ENCODE peak calls at places on chromosomes 16 and 17, in nine cellular contexts. One of them, this sample, is unnamed. For H3K4me1, the result is how much of the 10 kb centered on the place peaks cover.

GRCh38 chr17:29549169-29549935 is 17.5 kb downstream of the ABHD15 start:
- DNase-seq in A673: peak
- DNase-seq in heart left ventricle: no peak
- DNase-seq in tibial nerve: no peak
- DNase-seq in ovary: no peak
- DNase-seq in lung: no peak
- DNase-seq in thoracic aorta: no peak
- DNase-seq in aorta: no peak
- DNase-seq in heart right ventricle: no peak
- DNase-seq in this sample: peak

GRCh38 chr16:27429981-27430441 is 28.0 kb downstream of the IL21R start:
- DNase-seq in A673: no peak
- DNase-seq in heart left ventricle: no peak
- DNase-seq in tibial nerve: no peak
- DNase-seq in ovary: peak
- DNase-seq in lung: peak
- DNase-seq in thoracic aorta: no peak
- DNase-seq in aorta: no peak
- DNase-seq in heart right ventricle: no peak
- DNase-seq in this sample: no peak

GRCh38 chr17:81241648-81242420 is 2.7 kb downstream of the NDUFAF8 start:
- DNase-seq in A673: peak
- DNase-seq in heart left ventricle: no peak
- DNase-seq in tibial nerve: no peak
- DNase-seq in ovary: peak
- DNase-seq in lung: peak
- DNase-seq in thoracic aorta: no peak
- DNase-seq in aorta: no peak
- DNase-seq in heart right ventricle: peak
- DNase-seq in this sample: peak

GRCh38 chr17:2906907-2907306 is 110.7 kb downstream of the RAP1GAP2 start:
- DNase-seq in A673: no peak
- DNase-seq in heart left ventricle: no peak
- DNase-seq in tibial nerve: no peak
- DNase-seq in ovary: no peak
- DNase-seq in lung: no peak
- DNase-seq in thoracic aorta: no peak
- DNase-seq in aorta: no peak
- DNase-seq in heart right ventricle: no peak
- DNase-seq in this sample: no peak

GRCh38 chr16:73202176-73202729 is 154.3 kb upstream of the ZFHX3 start:
- DNase-seq in A673: no peak
- DNase-seq in heart left ventricle: peak
- DNase-seq in tibial nerve: no peak
- DNase-seq in ovary: no peak
- DNase-seq in lung: no peak
- DNase-seq in thoracic aorta: no peak
- DNase-seq in aorta: no peak
- DNase-seq in heart right ventricle: no peak
- DNase-seq in this sample: no peak

GRCh38 chr17:59410049-59410437 is 78.6 kb downstream of the YPEL2 start:
- DNase-seq in A673: no peak
- DNase-seq in heart left ventricle: no peak
- DNase-seq in tibial nerve: no peak
- DNase-seq in ovary: no peak
- DNase-seq in lung: no peak
- DNase-seq in thoracic aorta: no peak
- DNase-seq in aorta: no peak
- DNase-seq in heart right ventricle: no peak
- DNase-seq in this sample: no peak

GRCh38 chr17:7615265-7615747 is 609 bp upstream of the FXR2 start:
- DNase-seq in A673: no peak
- DNase-seq in heart left ventricle: no peak
- DNase-seq in tibial nerve: no peak
- DNase-seq in ovary: no peak
- DNase-seq in lung: no peak
- DNase-seq in thoracic aorta: no peak
- DNase-seq in aorta: no peak
- DNase-seq in heart right ventricle: no peak
- DNase-seq in this sample: no peak

GRCh38 chr16:69563605-69564580 is 1.9 kb upstream of the NFAT5 start:
- DNase-seq in A673: peak
- DNase-seq in heart left ventricle: no peak
- DNase-seq in tibial nerve: no peak
- DNase-seq in ovary: no peak
- DNase-seq in lung: no peak
- DNase-seq in thoracic aorta: no peak
- DNase-seq in aorta: no peak
- DNase-seq in heart right ventricle: no peak
- DNase-seq in this sample: peak

GRCh38 chr17:36934759-36935630 is 2.3 kb upstream of the LHX1 start:
- DNase-seq in A673: no peak
- DNase-seq in heart left ventricle: no peak
- DNase-seq in tibial nerve: no peak
- DNase-seq in ovary: no peak
- DNase-seq in lung: no peak
- DNase-seq in thoracic aorta: no peak
- DNase-seq in aorta: no peak
- DNase-seq in heart right ventricle: no peak
- DNase-seq in this sample: no peak

GRCh38 chr16:75264999-75265910 is 13.8 kb upstream of the BCAR1 start:
- DNase-seq in A673: no peak
- DNase-seq in heart left ventricle: peak
- DNase-seq in tibial nerve: no peak
- DNase-seq in ovary: peak
- DNase-seq in lung: no peak
- DNase-seq in thoracic aorta: no peak
- DNase-seq in aorta: peak
- DNase-seq in heart right ventricle: peak
- DNase-seq in this sample: peak

GRCh38 chr17:8941520-8941919 is 24.0 kb downstream of the PIK3R5 start:
- DNase-seq in A673: no peak
- DNase-seq in heart left ventricle: no peak
- DNase-seq in tibial nerve: no peak
- DNase-seq in ovary: no peak
- DNase-seq in lung: no peak
- DNase-seq in thoracic aorta: no peak
- DNase-seq in aorta: no peak
- DNase-seq in heart right ventricle: no peak
- DNase-seq in this sample: no peak

GRCh38 chr16:87931504-87931903 is 4.8 kb downstream of the CA5A start:
- DNase-seq in A673: no peak
- DNase-seq in heart left ventricle: no peak
- DNase-seq in tibial nerve: no peak
- DNase-seq in ovary: peak
- DNase-seq in lung: no peak
- DNase-seq in thoracic aorta: no peak
- DNase-seq in aorta: no peak
- DNase-seq in heart right ventricle: no peak
- DNase-seq in this sample: no peak
- H3K27ac ChIP-seq in A673: no peak
- H3K27ac ChIP-seq in heart left ventricle: no peak
- H3K27ac ChIP-seq in tibial nerve: no peak
- H3K27ac ChIP-seq in ovary: no peak
- H3K27ac ChIP-seq in lung: no peak
- H3K27ac ChIP-seq in thoracic aorta: no peak
- H3K27ac ChIP-seq in aorta: no peak
- H3K27ac ChIP-seq in heart right ventricle: no peak
- H3K27ac ChIP-seq in this sample: no peak

GRCh38 chr17:33929181-33929724 is 325.8 kb upstream of the CCL2 start:
- DNase-seq in A673: peak
- DNase-seq in heart left ventricle: no peak
- DNase-seq in tibial nerve: no peak
- DNase-seq in ovary: no peak
- DNase-seq in lung: no peak
- DNase-seq in thoracic aorta: no peak
- DNase-seq in aorta: no peak
- DNase-seq in heart right ventricle: no peak
- DNase-seq in this sample: no peak
- H3K4me1 ChIP-seq in A673: under half
- H3K4me1 ChIP-seq in heart left ventricle: under half
- H3K4me1 ChIP-seq in tibial nerve: under half
- H3K4me1 ChIP-seq in ovary: under half
- H3K4me1 ChIP-seq in lung: under half
- H3K4me1 ChIP-seq in thoracic aorta: under half
- H3K4me1 ChIP-seq in aorta: under half
- H3K4me1 ChIP-seq in heart right ventricle: under half
- H3K4me1 ChIP-seq in this sample: under half

DNA sequence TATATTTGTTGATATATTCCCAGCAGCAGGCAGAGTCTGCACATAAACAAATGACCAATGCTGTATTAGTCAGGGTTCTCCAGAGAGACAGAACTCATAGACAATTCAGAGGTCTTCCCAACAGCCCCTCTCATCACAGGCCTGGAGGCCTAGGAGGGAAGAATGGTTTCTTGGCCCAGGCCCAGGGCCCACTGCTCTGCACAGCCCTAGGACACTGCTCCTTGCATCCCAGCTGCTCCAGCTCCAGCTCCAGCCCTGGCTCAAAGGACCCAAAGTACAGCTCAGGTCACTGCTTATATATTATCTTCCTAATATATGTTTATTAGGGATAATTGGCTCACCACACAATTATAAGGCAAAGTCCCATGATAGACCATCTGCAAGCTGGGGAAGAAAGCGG is 749.9 kb downstream of the KCNJ2 start:
- DNase-seq in A673: no peak
- DNase-seq in heart left ventricle: no peak
- DNase-seq in tibial nerve: no peak
- DNase-seq in ovary: no peak
- DNase-seq in lung: no peak
- DNase-seq in thoracic aorta: no peak
- DNase-seq in aorta: no peak
- DNase-seq in heart right ventricle: no peak
- DNase-seq in this sample: no peak
- H3K27ac ChIP-seq in A673: no peak
- H3K27ac ChIP-seq in heart left ventricle: no peak
- H3K27ac ChIP-seq in tibial nerve: no peak
- H3K27ac ChIP-seq in ovary: no peak
- H3K27ac ChIP-seq in lung: no peak
- H3K27ac ChIP-seq in thoracic aorta: no peak
- H3K27ac ChIP-seq in aorta: no peak
- H3K27ac ChIP-seq in heart right ventricle: no peak
- H3K27ac ChIP-seq in this sample: no peak

GRCh38 chr17:61216066-61216465 is 183.6 kb upstream of the TBX2 start:
- DNase-seq in A673: no peak
- DNase-seq in heart left ventricle: no peak
- DNase-seq in tibial nerve: no peak
- DNase-seq in ovary: no peak
- DNase-seq in lung: no peak
- DNase-seq in thoracic aorta: no peak
- DNase-seq in aorta: no peak
- DNase-seq in heart right ventricle: no peak
- DNase-seq in this sample: no peak
- H3K4me1 ChIP-seq in A673: under half
- H3K4me1 ChIP-seq in heart left ventricle: under half
- H3K4me1 ChIP-seq in tibial nerve: under half
- H3K4me1 ChIP-seq in ovary: under half
- H3K4me1 ChIP-seq in lung: under half
- H3K4me1 ChIP-seq in thoracic aorta: under half
- H3K4me1 ChIP-seq in aorta: under half
- H3K4me1 ChIP-seq in heart right ventricle: under half
- H3K4me1 ChIP-seq in this sample: under half

GRCh38 chr17:17561408-17562144 is 29.9 kb downstream of the PEMT start:
- DNase-seq in A673: no peak
- DNase-seq in heart left ventricle: no peak
- DNase-seq in tibial nerve: no peak
- DNase-seq in ovary: no peak
- DNase-seq in lung: peak
- DNase-seq in thoracic aorta: no peak
- DNase-seq in aorta: peak
- DNase-seq in heart right ventricle: peak
- DNase-seq in this sample: no peak
- H3K27ac ChIP-seq in A673: no peak
- H3K27ac ChIP-seq in heart left ventricle: no peak
- H3K27ac ChIP-seq in tibial nerve: no peak
- H3K27ac ChIP-seq in ovary: no peak
- H3K27ac ChIP-seq in lung: peak
- H3K27ac ChIP-seq in thoracic aorta: peak
- H3K27ac ChIP-seq in aorta: no peak
- H3K27ac ChIP-seq in heart right ventricle: no peak
- H3K27ac ChIP-seq in this sample: no peak